ENCODE peak calls at places on chromosomes 5 and 9, in seven cellular contexts. T, V, C, Q, W, N and J are unnamed samples. For H3K4me1, the result is how much of the 10 kb centered on the place peaks cover.

GRCh38 chr5:9519537-9519936 is 26.3 kb downstream of the SEMA5A start:
- DNase-seq in V (no peak), Q (peak), T (peak), N (no peak), W (peak), C (no peak), J (no peak)

GRCh38 chr5:104928906-104929520 is 1366.4 kb upstream of the NUDT12 start:
- DNase-seq in T (no peak), C (no peak), N (no peak), Q (no peak), W (no peak), V (no peak), J (no peak)

GRCh38 chr5:83608122-83608521 is 112.5 kb downstream of the HAPLN1 start:
- DNase-seq in N (peak), Q (peak), V (peak), W (peak), T (no peak), C (peak), J (no peak)

GRCh38 chr9:96655198-96655851 is at the start of gene PRXL2C:
- DNase-seq in T (peak), V (no peak), Q (peak), C (peak), N (peak), W (peak), J (peak)

GRCh38 chr5:41921874-41922273 is 3.2 kb upstream of the FBXO4 start:
- DNase-seq in V (no peak), W (peak), Q (peak), N (no peak), T (no peak), C (no peak), J (no peak)

GRCh38 chr5:175460126-175460525 is 16.1 kb upstream of the DRD1 start:
- DNase-seq in N (no peak), T (no peak), C (peak), W (no peak), Q (peak), V (no peak), J (no peak)

GRCh38 chr9:16039103-16039987 is 486.5 kb downstream of the CCDC171 start:
- DNase-seq in V (peak), T (peak), Q (peak), N (no peak), C (no peak), W (peak), J (no peak)

GRCh38 chr9:99828417-99829176 is 6.9 kb downstream of the NR4A3 start:
- DNase-seq in Q (no peak), N (no peak), C (no peak), T (no peak), V (no peak), W (no peak), J (no peak)

GRCh38 chr9:94173632-94174031 is 85.5 kb upstream of the ZNF169 start:
- DNase-seq in V (no peak), T (no peak), W (no peak), Q (no peak), N (no peak), C (no peak), J (no peak)

GRCh38 chr5:144510845-144511580 is 340.3 kb downstream of the KCTD16 start:
- DNase-seq in T (no peak), W (no peak), V (no peak), N (no peak), C (no peak), Q (no peak), J (no peak)

GRCh38 chr9:26809795-26810194 is 82.8 kb downstream of the CAAP1 start:
- DNase-seq in V (no peak), N (no peak), W (peak), C (peak), T (no peak), Q (peak), J (no peak)

GRCh38 chr9:137233143-137233980 is 2.7 kb downstream of the SLC34A3 start:
- DNase-seq in V (no peak), Q (no peak), W (no peak), T (no peak), C (no peak), N (no peak), J (no peak)

GRCh38 chr9:134883040-134883782 is 2.6 kb downstream of the FCN2 start:
- DNase-seq in C (no peak), N (no peak), W (no peak), Q (no peak), T (no peak), V (no peak), J (no peak)

GRCh38 chr9:81522721-81523551 is 166.4 kb downstream of the TLE1 start:
- DNase-seq in T (no peak), Q (peak), N (peak), C (peak), V (peak), W (peak), J (no peak)

DNA sequence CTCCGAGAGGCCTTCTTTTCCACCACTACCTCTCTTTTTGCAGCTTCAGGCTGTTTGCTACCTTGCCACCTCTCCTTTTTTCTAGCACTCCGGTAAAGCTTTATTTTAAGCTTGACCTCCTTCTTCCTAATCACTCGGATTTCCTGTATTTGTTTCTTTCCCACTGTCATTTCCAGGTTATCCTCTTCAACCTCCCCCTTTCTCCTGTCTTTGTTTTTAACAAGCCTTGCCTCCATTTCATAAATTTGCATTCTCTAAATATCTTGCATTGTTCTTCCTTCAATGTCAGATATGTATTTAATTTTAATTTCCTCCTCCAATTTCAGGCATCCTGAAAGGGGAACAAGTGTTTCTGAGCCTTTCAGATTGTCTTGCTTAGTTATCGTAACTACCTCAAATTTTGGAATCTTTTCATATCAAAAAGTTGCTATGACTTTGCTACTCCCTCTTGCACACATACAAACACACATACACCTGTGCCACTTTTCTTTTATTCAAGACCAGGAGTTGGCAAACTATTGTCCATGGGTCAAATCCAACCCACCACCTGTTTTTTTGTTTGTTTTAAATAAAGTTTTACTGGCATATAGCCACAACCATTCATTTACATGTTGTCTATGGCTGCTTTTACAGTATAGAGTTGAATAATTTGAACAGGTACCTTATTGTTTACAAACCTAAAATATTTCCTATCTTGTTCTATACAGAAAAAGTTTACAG is 22.7 kb downstream of the DPYSL3 start:
- DNase-seq in W (no peak), V (no peak), Q (no peak), T (no peak), C (no peak), N (no peak), J (no peak)
- H3K4me1 ChIP-seq in W (under half), V (under half), Q (under half), T (under half), C (under half), N (under half), J (under half)

GRCh38 chr5:57412010-57412409 is 70.6 kb downstream of the ACTBL2 start:
- DNase-seq in C (no peak), W (peak), T (no peak), N (no peak), V (no peak), Q (peak), J (no peak)
- H3K27ac ChIP-seq in C (no peak), W (no peak), T (no peak), N (no peak), V (no peak), Q (peak), J (no peak)

GRCh38 chr5:37900692-37901091 is 60.9 kb upstream of the GDNF start:
- DNase-seq in W (peak), Q (peak), N (peak), C (peak), V (peak), T (peak), J (peak)
- TF ChIP-seq CTCF in W (peak), Q (no peak), N (no peak), C (no peak), V (no peak), T (no peak), J (peak)

GRCh38 chr5:139456776-139457175 is 5.8 kb downstream of the ECSCR start:
- DNase-seq in N (no peak), W (no peak), T (no peak), C (no peak), Q (no peak), V (no peak), J (no peak)
- H3K4me1 ChIP-seq in N (under half), W (under half), T (under half), C (under half), Q (under half), V (under half), J (under half)